ENCODE peak calls at places on chromosomes 4 and X, in seven cellular contexts. Z is ACHN, M is HCT116, G is HL-60, J is AG09309, U is upper lobe of right lung, X is body of pancreas. C is an unnamed sample.

GRCh38 chrX:107758231-107758766 is 17.3 kb downstream of the TSC22D3 start:
- DNase-seq in M (no peak), J (no peak), G (no peak), Z (no peak), U (no peak), X (no peak), C (no peak)

GRCh38 chr4:152594981-152595916 is 59.4 kb upstream of the FBXW7 start:
- DNase-seq in M (no peak), X (no peak), Z (no peak), J (no peak), U (no peak), G (no peak), C (no peak)

GRCh38 chrX:43605351-43605750 is 50.7 kb upstream of the MAOA start:
- DNase-seq in Z (no peak), J (no peak), M (no peak), X (no peak), G (no peak), U (no peak), C (no peak)

GRCh38 chr4:75229783-75230570 is 284.2 kb downstream of the RCHY1 start:
- DNase-seq in Z (no peak), U (no peak), J (no peak), G (no peak), M (no peak), X (no peak), C (no peak)

GRCh38 chr4:147334478-147334877 is 146.4 kb upstream of the EDNRA start:
- DNase-seq in X (no peak), Z (no peak), M (no peak), G (no peak), U (no peak), J (no peak), C (no peak)

GRCh38 chrX:47662144-47662657 is 3.2 kb upstream of the UXT start:
- DNase-seq in U (no peak), X (no peak), J (peak; percentile 74), G (no peak), Z (peak; percentile 55), M (no peak), C (no peak)

GRCh38 chrX:29468911-29469494 is 746.4 kb upstream of the MAGEB2 start:
- DNase-seq in U (no peak), G (no peak), Z (no peak), J (no peak), X (no peak), M (no peak), C (no peak)

GRCh38 chrX:18937173-18937572 is 46.7 kb downstream of the PHKA2 start:
- DNase-seq in X (no peak), G (no peak), U (no peak), J (no peak), Z (no peak), M (no peak), C (no peak)

GRCh38 chr4:7922466-7922865 is 17.2 kb downstream of the AFAP1 start:
- DNase-seq in G (no peak), Z (no peak), U (no peak), M (no peak), X (no peak), J (no peak), C (no peak)

GRCh38 chr4:37976513-37976912 is 16.3 kb downstream of the PTTG2 start:
- DNase-seq in U (no peak), M (no peak), Z (peak; percentile 10), G (peak; percentile 19), J (no peak), X (no peak), C (no peak)

GRCh38 chr4:150145090-150145949 is 67.1 kb downstream of the DCLK2 start:
- DNase-seq in J (no peak), X (no peak), M (no peak), G (no peak), U (no peak), Z (peak; percentile 13), C (no peak)

GRCh38 chr4:176357359-176358082 is 37.8 kb downstream of the SPCS3 start:
- DNase-seq in G (no peak), Z (no peak), M (no peak), U (no peak), X (no peak), J (no peak), C (no peak)

GRCh38 chr4:24912252-24913098 is at the start of gene CCDC149:
- DNase-seq in J (no peak), G (peak; percentile 22), U (peak; percentile 92), M (peak; percentile 56), X (peak; percentile 95), Z (peak; percentile 59), C (peak; percentile 22)

GRCh38 chr4:6916069-6916586 is 6.5 kb downstream of the TBC1D14 start:
- DNase-seq in U (no peak), X (no peak), Z (no peak), M (no peak), J (no peak), G (no peak), C (no peak)

GRCh38 chrX:131827935-131828334 is 195.2 kb upstream of the STK26 start:
- DNase-seq in Z (peak; percentile 2), J (no peak), M (no peak), G (peak; percentile 63), X (no peak), U (no peak), C (peak; percentile 75)

GRCh38 chr4:125323547-125324100 is 8.9 kb downstream of the FAT4 start:
- DNase-seq in G (no peak), M (no peak), U (no peak), J (no peak), Z (peak; percentile 85), X (peak; percentile 13), C (no peak)

GRCh38 chrX:36849407-36849806 is 158.8 kb upstream of the FAM47C start:
- DNase-seq in X (no peak), G (no peak), Z (no peak), U (no peak), M (no peak), J (no peak), C (no peak)

GRCh38 chr4:151031831-151032605 is 16.9 kb upstream of the LRBA start:
- DNase-seq in G (no peak), U (no peak), M (no peak), J (no peak), X (no peak), Z (peak; percentile 2), C (no peak)

GRCh38 chr4:16846520-16847117 is 51.8 kb downstream of the LDB2 start:
- DNase-seq in M (no peak), U (no peak), Z (no peak), J (no peak), X (no peak), G (no peak), C (no peak)

GRCh38 chrX:108439961-108440696 is 491 bp downstream of the COL4A5 start:
- DNase-seq in J (no peak), M (no peak), G (no peak), X (no peak), U (peak; percentile 44), Z (peak; percentile 11), C (no peak)

GRCh38 chr4:25677157-25677556 is 21.5 kb downstream of the SLC34A2 start:
- DNase-seq in X (no peak), M (no peak), J (no peak), U (no peak), G (no peak), Z (no peak), C (no peak)

GRCh38 chr4:37749398-37749988 is 63.3 kb upstream of the RELL1 start:
- DNase-seq in G (no peak), J (no peak), X (no peak), Z (no peak), M (no peak), U (no peak), C (no peak)

GRCh38 chr4:16516796-16517413 is 290.6 kb upstream of the TAPT1 start:
- DNase-seq in Z (no peak), M (no peak), X (peak; percentile 50), J (peak; percentile 80), U (no peak), G (peak; percentile 14), C (no peak)

GRCh38 chr4:162011039-162011438 is 152.8 kb downstream of the FSTL5 start:
- DNase-seq in Z (no peak), G (no peak), X (no peak), M (no peak), U (no peak), J (no peak), C (no peak)

GRCh38 chr4:182938213-182938645 is 21.0 kb upstream of the DCTD start:
- DNase-seq in Z (peak; percentile 68), M (peak; percentile 73), U (peak; percentile 89), J (no peak), X (peak; percentile 74), G (peak; percentile 64), C (peak; percentile 73)

GRCh38 chr4:78610546-78611214 is 59.1 kb downstream of the ANXA3 start:
- DNase-seq in X (no peak), Z (no peak), G (peak; percentile 17), U (no peak), J (no peak), M (no peak), C (no peak)

GRCh38 chr4:184548321-184548650 is 73.9 kb upstream of the IRF2 start:
- DNase-seq in U (no peak), Z (no peak), X (no peak), G (no peak), J (no peak), M (no peak), C (no peak)

GRCh38 chr4:92600638-92601037 is 296.9 kb downstream of the GRID2 start:
- DNase-seq in G (no peak), Z (peak; percentile 2), M (no peak), J (no peak), X (no peak), U (peak; percentile 39), C (no peak)